ENCODE peak calls at places on chromosomes 7 and 10, in six cellular contexts. I, P, T, N, K and E are unnamed samples.
A peak's percentile ranks its signal among the peaks of the same experiment; 100 is the strongest.

GRCh38 chr10:127308031-127308430 is 111.6 kb upstream of the INSYN2A start:
- DNase-seq in I (no peak), P (no peak), T (no peak), N (no peak), K (no peak), E (no peak)

GRCh38 chr7:82507976-82508677 is 64.5 kb upstream of the CACNA2D1 start:
- DNase-seq in I (no peak), P (no peak), T (no peak), N (peak; percentile 76), K (no peak), E (no peak)

GRCh38 chr10:125734148-125734547 is 14.6 kb downstream of the EDRF1 start:
- DNase-seq in I (no peak), P (no peak), T (no peak), N (no peak), K (no peak), E (no peak)

GRCh38 chr7:7751243-7752092 is 33.1 kb upstream of the RPA3 start:
- DNase-seq in I (no peak), P (no peak), T (no peak), N (no peak), K (no peak), E (no peak)

GRCh38 chr7:49001610-49002033 is 77.3 kb downstream of the CDC14C start:
- DNase-seq in I (peak; percentile 71), P (peak; percentile 0), T (no peak), N (no peak), K (no peak), E (peak; percentile 25)

GRCh38 chr10:5549462-5550249 is 24.9 kb downstream of the CALML3 start:
- DNase-seq in I (no peak), P (no peak), T (peak; percentile 23), N (peak; percentile 30), K (no peak), E (no peak)

GRCh38 chr10:128001886-128002285 is 95.0 kb downstream of the PTPRE start:
- DNase-seq in I (no peak), P (no peak), T (no peak), N (peak; percentile 51), K (no peak), E (no peak)

GRCh38 chr7:30846378-30846777 is 65.3 kb upstream of the AQP1 start:
- DNase-seq in I (no peak), P (no peak), T (peak; percentile 68), N (peak; percentile 87), K (peak; percentile 32), E (no peak)

GRCh38 chr7:117085769-117086463 is 132.6 kb downstream of the ST7 start:
- DNase-seq in I (peak; percentile 13), P (peak; percentile 36), T (no peak), N (no peak), K (no peak), E (no peak)

GRCh38 chr10:63416376-63416775 is 49.4 kb downstream of the JMJD1C start:
- DNase-seq in I (no peak), P (no peak), T (no peak), N (no peak), K (no peak), E (no peak)

GRCh38 chr7:134779741-134780065 is 269 bp downstream of the CALD1 start:
- DNase-seq in I (no peak), P (no peak), T (no peak), N (no peak), K (no peak), E (no peak)

GRCh38 chr7:31878875-31879274 is 191.3 kb downstream of the PDE1C start:
- DNase-seq in I (no peak), P (no peak), T (no peak), N (no peak), K (no peak), E (no peak)

GRCh38 chr7:1059200-1060091 is 15.1 kb downstream of the GPR146 start:
- DNase-seq in I (peak; percentile 85), P (no peak), T (no peak), N (peak; percentile 84), K (no peak), E (peak; percentile 37)

GRCh38 chr10:91316486-91316885 is 93.7 kb upstream of the HECTD2 start:
- DNase-seq in I (no peak), P (peak; percentile 64), T (no peak), N (no peak), K (no peak), E (no peak)

GRCh38 chr7:28988818-28989595 is 30.9 kb upstream of the TRIL start:
- DNase-seq in I (no peak), P (peak; percentile 94), T (peak; percentile 74), N (no peak), K (no peak), E (no peak)

GRCh38 chr10:10967029-10967428 is 50.6 kb upstream of the CELF2 start:
- DNase-seq in I (no peak), P (no peak), T (no peak), N (no peak), K (no peak), E (no peak)

GRCh38 chr7:73706122-73707044 is 13.1 kb downstream of the STX1A start:
- DNase-seq in I (no peak), P (no peak), T (no peak), N (no peak), K (peak; percentile 26), E (no peak)

GRCh38 chr10:5833814-5834213 is 20.6 kb upstream of the GDI2 start:
- DNase-seq in I (no peak), P (no peak), T (no peak), N (no peak), K (no peak), E (no peak)

DNA sequence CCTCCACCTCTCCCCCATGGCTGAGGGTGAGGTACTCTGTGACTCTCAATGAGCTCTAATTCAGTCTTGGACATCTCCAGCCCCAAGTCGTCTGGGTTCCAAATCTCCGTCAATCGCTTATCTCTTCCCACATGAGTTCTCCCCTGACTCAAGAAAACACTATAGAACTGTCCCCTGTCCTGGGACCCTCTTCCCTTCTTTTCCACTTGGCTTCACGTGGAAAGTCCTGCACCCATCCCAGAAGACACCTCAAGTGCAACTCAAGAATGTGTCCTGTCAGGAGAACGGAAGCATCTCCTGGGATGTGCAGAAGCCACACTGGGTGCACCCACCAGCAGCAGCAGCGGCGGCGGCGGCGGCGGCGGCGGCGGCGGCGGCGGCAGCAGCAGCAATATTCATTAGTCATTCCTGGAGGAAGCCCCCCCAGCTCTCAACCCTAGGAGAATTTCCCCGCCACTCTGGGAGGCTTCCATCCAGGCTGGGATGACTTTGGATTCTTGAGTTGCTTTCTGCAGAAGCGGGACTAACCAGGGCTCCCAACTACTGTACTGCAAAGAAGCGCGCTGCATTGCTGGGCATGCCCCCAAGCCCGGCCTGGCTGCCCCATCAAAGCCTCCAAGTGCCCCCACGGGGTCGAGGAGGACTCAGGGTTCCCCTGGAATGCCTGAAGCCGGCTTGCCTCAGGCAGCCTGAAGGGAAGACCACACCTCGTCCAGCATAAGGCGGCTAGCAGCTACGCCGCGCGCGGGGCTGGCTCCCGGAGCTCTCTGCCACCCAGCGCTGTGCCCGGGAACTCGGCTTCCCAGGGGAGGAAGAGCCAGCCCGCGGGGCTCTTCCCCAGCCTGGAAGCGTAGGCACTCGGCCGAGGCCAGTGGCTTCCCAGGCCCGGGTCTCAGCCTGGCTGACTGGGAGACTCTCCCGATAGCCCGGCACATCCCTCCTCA is 1.0 kb downstream of the CRTAC1 start:
- DNase-seq in I (no peak), P (no peak), T (no peak), N (no peak), K (peak; percentile 26), E (no peak)
- H3K4me3 ChIP-seq in I (no peak overlapping the region), P (no peak overlapping the region), T (peak overlapping the region; percentile 58), N (peak overlapping the region; percentile 43), K (peak overlapping the region; percentile 64), E (no peak overlapping the region)

GRCh38 chr7:155414508-155414907 is 43.4 kb upstream of the EN2 start:
- DNase-seq in I (no peak), P (no peak), T (no peak), N (no peak), K (no peak), E (no peak)

GRCh38 chr7:155410436-155410835 is 47.5 kb upstream of the EN2 start:
- DNase-seq in I (no peak), P (no peak), T (no peak), N (no peak), K (no peak), E (no peak)

GRCh38 chr7:155411718-155412415 is 46.1 kb upstream of the EN2 start:
- DNase-seq in I (no peak), P (no peak), T (no peak), N (no peak), K (no peak), E (no peak)

GRCh38 chr7:155415093-155415492 is 42.8 kb upstream of the EN2 start:
- DNase-seq in I (no peak), P (no peak), T (no peak), N (no peak), K (no peak), E (no peak)

DNA sequence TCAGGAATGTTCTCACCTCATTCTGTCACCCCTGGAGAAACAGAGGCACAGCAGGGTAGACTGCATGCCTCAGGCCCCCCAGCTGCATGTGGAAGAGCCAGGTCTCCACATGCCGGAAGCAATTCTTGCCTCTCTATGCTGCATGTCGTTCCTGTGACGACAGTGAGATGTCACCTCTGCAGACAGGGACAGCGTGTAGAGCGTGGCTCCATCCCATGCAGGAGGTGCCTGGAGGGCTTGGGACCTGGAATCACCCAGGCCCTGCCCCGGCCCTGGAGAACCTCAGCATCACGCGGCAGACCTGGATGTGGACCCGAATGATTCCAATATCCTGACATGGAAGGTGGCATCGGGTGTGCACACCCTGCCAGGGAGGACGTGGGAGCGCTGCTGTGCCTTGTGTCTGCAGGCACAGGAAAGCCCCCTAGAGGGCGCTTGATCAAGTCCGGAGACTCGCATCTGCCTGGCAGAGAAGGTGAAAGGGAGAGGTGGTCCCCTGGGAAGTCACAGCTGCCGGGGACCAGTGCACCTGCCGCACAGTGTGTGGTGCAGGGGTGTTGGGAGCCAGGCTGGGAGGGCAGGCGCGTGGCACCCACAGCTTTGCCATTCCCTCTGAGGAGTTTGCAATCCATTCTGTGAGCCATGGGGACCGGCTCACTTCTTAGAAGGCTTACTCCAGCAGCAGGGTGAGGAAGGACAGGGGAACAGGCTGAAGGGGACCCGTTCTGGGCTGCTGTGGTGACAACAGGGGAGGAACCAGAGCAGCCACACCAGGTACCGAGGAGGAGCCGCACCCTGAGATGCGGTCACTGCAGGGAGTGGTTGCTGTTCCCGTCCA is 45.3 kb upstream of the EN2 start:
- DNase-seq in I (peak; percentile 66), P (peak; percentile 22), T (no peak), N (peak; percentile 74), K (peak; percentile 78), E (peak; percentile 8)
- TF ChIP-seq CTCF in I (peak; percentile 82), P (peak; percentile 39), T (no peak), N (peak; percentile 68), K (peak; percentile 63), E (peak; percentile 86)

GRCh38 chr10:26215534-26215922 is 1.0 kb upstream of the GAD2 start:
- DNase-seq in I (no peak), P (no peak), T (no peak), N (no peak), K (no peak), E (no peak)
- H3K4me3 ChIP-seq in I (no peak overlapping the region), P (no peak overlapping the region), T (peak overlapping the region; percentile 36), N (no peak overlapping the region), K (peak overlapping the region; percentile 38), E (no peak overlapping the region)

DNA sequence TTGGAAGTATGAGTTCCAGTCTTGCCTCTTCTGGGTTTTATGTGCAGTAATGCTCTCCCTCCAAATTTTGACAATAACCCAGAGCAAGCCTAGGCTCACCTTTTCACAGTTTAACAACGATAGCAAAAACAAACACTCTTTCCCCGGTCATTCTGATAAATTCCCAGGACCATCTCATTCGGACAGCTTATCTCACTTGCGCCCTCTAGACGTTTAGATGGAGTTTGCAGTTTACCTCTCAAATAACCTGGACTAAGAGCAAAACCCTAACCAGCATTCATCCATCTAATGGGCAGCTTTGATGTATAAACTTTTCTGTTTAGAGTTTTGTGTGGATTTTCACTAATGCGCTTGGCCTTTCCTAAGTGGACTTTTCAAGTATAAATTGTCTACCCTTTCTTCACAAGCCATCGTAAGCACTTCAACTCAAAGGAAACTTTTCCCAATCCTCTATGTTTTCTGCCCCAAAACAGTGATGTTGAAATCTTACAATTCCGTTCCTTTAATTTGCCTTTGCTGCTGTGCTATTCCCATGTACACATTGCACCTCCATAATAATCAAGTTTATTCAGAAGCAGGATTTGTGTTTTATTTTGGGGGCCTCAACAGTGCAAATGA is 114.9 kb downstream of the HDAC9 start:
- DNase-seq in I (peak; percentile 56), P (peak; percentile 32), T (no peak), N (no peak), K (no peak), E (no peak)
- TF ChIP-seq CTCF in I (peak; percentile 61), P (peak; percentile 61), T (peak; percentile 14), N (peak; percentile 52), K (peak; percentile 25), E (peak; percentile 72)